ENCODE peak calls at places on chromosomes 6 and 20, in six cellular contexts. D is lower lobe of right lung, Q is fibroblast of the aortic adventitia, J is progenitor cell of endocrine pancreas, L is adrenal gland, X is nephron progenitor cell. U is an unnamed sample.

GRCh38 chr6:26554669-26555504 is 16.7 kb downstream of the HMGN4 start:
- DNase-seq in D (no peak), Q (peak), J (no peak), L (no peak), X (peak), U (no peak)

GRCh38 chr6:35402136-35402855 is 49.8 kb upstream of the FANCE start:
- DNase-seq in D (no peak), Q (no peak), J (no peak), L (no peak), X (no peak), U (no peak)

GRCh38 chr20:59159091-59159821 is 4.4 kb upstream of the ZNF831 start:
- DNase-seq in D (no peak), Q (no peak), J (no peak), L (no peak), X (no peak), U (no peak)

GRCh38 chr6:25166955-25167753 is 112.0 kb upstream of the CARMIL1 start:
- DNase-seq in D (no peak), Q (no peak), J (no peak), L (no peak), X (no peak), U (no peak)

GRCh38 chr6:130683761-130684517 is 143.3 kb upstream of the SMLR1 start:
- DNase-seq in D (no peak), Q (no peak), J (no peak), L (no peak), X (no peak), U (no peak)

GRCh38 chr6:25327372-25327771 is 48.2 kb downstream of the CARMIL1 start:
- DNase-seq in D (no peak), Q (no peak), J (no peak), L (no peak), X (no peak), U (no peak)

GRCh38 chr6:39310542-39310941 is 3.7 kb downstream of the KCNK17 start:
- DNase-seq in D (no peak), Q (no peak), J (no peak), L (no peak), X (no peak), U (no peak)

GRCh38 chr20:25025091-25025861 is 32.7 kb downstream of the ACSS1 start:
- DNase-seq in D (no peak), Q (no peak), J (no peak), L (no peak), X (no peak), U (peak)

GRCh38 chr6:15244605-15245360 is 1.1 kb upstream of the JARID2 start:
- DNase-seq in D (peak), Q (peak), J (peak), L (peak), X (peak), U (no peak)

GRCh38 chr20:53739799-53740785 is 146.5 kb upstream of the ZNF217 start:
- DNase-seq in D (no peak), Q (no peak), J (no peak), L (no peak), X (no peak), U (no peak)

GRCh38 chr6:121573466-121573865 is 138.0 kb downstream of the GJA1 start:
- DNase-seq in D (no peak), Q (peak), J (no peak), L (peak), X (no peak), U (no peak)

GRCh38 chr6:135568366-135568765 is 70.8 kb upstream of the AHI1 start:
- DNase-seq in D (no peak), Q (peak), J (no peak), L (peak), X (no peak), U (no peak)

GRCh38 chr20:47576516-47577033 is 74.9 kb downstream of the NCOA3 start:
- DNase-seq in D (peak), Q (peak), J (peak), L (peak), X (peak), U (peak)

GRCh38 chr6:108309844-108310243 is 15.0 kb downstream of the AFG1L start:
- DNase-seq in D (no peak), Q (no peak), J (no peak), L (no peak), X (no peak), U (no peak)

GRCh38 chr6:14883921-14884320 is 361.9 kb upstream of the JARID2 start:
- DNase-seq in D (no peak), Q (peak), J (no peak), L (no peak), X (peak), U (no peak)

GRCh38 chr6:166008441-166009369 is 158.9 kb downstream of the TBXT start:
- DNase-seq in D (no peak), Q (peak), J (peak), L (peak), X (peak), U (no peak)

GRCh38 chr6:99868074-99868702 is 125.8 kb downstream of the MCHR2 start:
- DNase-seq in D (peak), Q (peak), J (peak), L (peak), X (peak), U (peak)

GRCh38 chr6:33185654-33186187 is 6.5 kb downstream of the COL11A2 start:
- DNase-seq in D (no peak), Q (no peak), J (no peak), L (no peak), X (no peak), U (no peak)

GRCh38 chr6:39446909-39447308 is 124.4 kb upstream of the KCNK16 start:
- DNase-seq in D (no peak), Q (no peak), J (no peak), L (no peak), X (no peak), U (no peak)

DNA sequence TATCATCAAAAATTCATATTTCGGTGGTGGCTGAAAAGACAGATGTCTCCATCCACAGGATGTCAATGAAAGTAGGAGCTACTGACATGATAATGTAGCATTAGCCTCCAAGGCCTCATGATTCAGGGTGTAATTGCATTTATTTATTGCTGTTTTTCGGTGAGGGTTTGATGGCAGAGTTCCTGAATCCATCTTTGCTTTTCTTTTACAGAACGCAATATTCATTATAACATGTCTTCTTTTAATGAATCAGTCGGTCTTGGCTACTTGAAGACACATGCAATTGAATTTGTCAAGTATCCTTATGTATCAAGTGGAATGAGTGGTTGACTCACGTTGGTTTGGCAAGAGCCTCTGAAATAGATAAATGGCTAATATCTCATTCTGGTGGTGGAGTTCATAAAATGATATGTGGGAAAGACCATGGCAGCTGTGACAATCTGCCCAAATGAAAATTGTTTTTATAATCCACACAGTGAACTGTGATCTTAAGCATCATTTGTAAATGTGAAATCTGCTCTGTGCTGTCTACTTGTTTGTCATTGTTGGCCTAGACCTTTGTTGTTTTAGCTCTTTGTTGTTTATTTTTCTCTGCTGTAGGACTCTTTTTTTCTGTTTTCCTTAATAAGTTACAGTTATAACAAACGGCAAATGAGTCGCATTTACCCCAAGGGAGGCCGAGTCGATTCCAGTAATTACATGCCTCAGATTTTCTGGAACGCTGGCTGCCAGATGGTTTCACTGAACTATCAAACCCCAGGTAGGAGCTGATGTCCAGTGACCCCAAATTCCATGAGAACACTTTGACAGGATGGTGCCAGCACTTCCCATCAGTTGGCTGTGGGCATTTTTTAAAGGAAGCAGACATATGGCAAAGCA is 105.7 kb upstream of the LAMP5 start:
- DNase-seq in D (no peak), Q (peak), J (no peak), L (no peak), X (no peak), U (no peak)
- TF ChIP-seq CTCF in D (no peak), Q (no peak), J (no peak), L (no peak), X (no peak), U (peak)

GRCh38 chr6:84284428-84285033 is 57.1 kb upstream of the CEP162 start:
- DNase-seq in D (no peak), Q (peak), J (no peak), L (no peak), X (no peak), U (no peak)
- TF ChIP-seq CTCF in D (no peak), Q (peak), J (peak), L (no peak), X (peak), U (no peak)

GRCh38 chr20:62311150-62311549 is 8.4 kb downstream of the ADRM1 start:
- DNase-seq in D (no peak), Q (no peak), J (no peak), L (no peak), X (no peak), U (no peak)

GRCh38 chr20:62310757-62311121 is 7.9 kb downstream of the ADRM1 start:
- DNase-seq in D (no peak), Q (no peak), J (no peak), L (no peak), X (no peak), U (no peak)

GRCh38 chr20:62308102-62308822 is 5.5 kb downstream of the ADRM1 start:
- DNase-seq in D (no peak), Q (no peak), J (no peak), L (peak), X (no peak), U (no peak)

GRCh38 chr20:62309198-62309944 is 6.6 kb downstream of the ADRM1 start:
- DNase-seq in D (no peak), Q (no peak), J (no peak), L (no peak), X (no peak), U (no peak)

DNA sequence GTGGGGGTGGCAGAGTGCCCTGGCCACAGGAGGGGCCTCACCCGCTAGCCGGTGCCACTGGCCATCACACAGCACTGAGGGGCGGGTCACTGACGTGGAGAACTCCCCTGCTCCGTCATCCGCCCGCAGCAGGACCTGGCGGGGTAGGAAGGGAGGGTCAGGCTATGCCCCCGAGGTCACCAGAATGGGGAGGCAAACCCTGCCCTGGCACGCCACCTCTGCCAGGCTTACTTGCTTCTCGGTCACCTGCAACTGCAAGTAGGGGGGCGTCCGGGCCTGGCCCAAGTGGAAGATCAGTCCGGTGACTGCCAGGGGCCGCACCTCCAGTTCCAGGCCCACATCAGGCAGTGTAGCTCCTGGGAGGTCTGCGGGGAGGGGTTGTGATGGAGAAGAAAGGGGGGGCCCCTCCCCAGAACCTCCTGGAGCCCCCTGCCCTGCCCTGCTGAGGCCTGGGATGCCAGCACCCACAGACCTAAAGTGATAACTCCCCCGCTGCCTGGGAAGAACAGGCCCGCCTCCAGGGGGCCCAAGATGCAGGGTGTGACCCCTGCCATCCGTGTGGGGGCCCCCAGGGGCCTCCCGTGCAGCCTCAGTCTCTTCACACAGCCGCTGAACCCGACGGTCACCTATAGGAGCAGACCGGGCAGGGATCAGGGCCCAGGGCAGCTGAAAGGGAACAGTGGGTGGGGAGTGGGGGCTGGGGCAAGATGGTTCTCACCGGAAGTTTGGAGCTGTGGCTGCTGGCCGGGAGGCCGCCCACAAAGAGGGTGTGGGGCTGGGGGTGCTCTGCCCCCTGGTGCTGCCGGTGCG is 7.4 kb downstream of the ADRM1 start:
- DNase-seq in D (no peak), Q (no peak), J (no peak), L (no peak), X (no peak), U (no peak)
- TF ChIP-seq CTCF in D (no peak), Q (no peak), J (no peak), L (no peak), X (no peak), U (no peak)

GRCh38 chr6:41607736-41608135 is 30.5 kb upstream of the MDFI start:
- DNase-seq in D (no peak), Q (no peak), J (no peak), L (no peak), X (no peak), U (no peak)

GRCh38 chr6:41604006-41604405 is 34.3 kb upstream of the MDFI start:
- DNase-seq in D (no peak), Q (no peak), J (no peak), L (no peak), X (no peak), U (no peak)

GRCh38 chr6:41602864-41603608 is 35.2 kb upstream of the MDFI start:
- DNase-seq in D (peak), Q (peak), J (peak), L (peak), X (peak), U (peak)

GRCh38 chr6:41607036-41607435 is 31.2 kb upstream of the MDFI start:
- DNase-seq in D (no peak), Q (no peak), J (no peak), L (no peak), X (no peak), U (no peak)

GRCh38 chr6:41605649-41606048 is 32.6 kb upstream of the MDFI start:
- DNase-seq in D (no peak), Q (no peak), J (no peak), L (no peak), X (no peak), U (no peak)
- TF ChIP-seq CTCF in D (no peak), Q (no peak), J (no peak), L (no peak), X (no peak), U (no peak)

GRCh38 chr20:1868856-1869255 is 26.4 kb upstream of the SIRPA start:
- DNase-seq in D (no peak), Q (peak), J (no peak), L (peak), X (no peak), U (no peak)
- TF ChIP-seq CTCF in D (no peak), Q (no peak), J (no peak), L (no peak), X (no peak), U (no peak)

DNA sequence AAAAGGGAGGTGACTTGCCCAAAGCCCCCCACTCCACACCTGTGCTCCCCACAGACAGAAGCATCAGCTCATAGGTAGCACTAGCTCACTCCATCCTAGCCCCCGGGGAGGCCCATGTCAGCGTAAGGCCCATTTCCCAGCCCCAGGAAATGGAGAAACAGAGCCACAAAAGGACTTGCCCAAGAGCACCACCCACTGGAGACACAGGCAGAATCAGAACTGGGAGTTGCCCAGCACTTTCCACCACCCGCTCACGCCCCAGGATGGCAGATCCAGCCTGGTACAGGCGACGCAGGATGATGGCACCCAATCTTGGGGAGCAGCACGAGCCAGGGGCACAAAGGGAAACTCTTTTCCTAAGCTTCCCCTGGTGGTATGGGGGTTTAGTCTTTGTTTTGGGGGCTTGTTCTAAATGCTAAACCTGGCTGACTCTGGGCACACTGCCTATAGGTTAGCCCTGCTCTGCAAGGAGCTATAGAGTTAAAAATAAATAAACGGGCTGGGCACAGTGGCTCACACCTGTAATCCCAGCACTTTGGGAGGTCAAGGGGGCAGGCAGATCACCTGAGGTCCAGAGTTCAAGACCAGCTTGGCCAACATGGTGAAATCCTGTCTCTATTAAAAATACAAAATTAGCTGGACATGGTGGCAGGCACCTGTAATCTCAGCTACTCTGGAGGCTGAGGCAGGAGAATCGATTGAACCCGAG is 11.8 kb downstream of the C20orf203 start:
- DNase-seq in D (no peak), Q (no peak), J (no peak), L (no peak), X (no peak), U (no peak)
- TF ChIP-seq CTCF in D (no peak), Q (no peak), J (no peak), L (no peak), X (no peak), U (no peak)

U was measured in CD14-positive monocyte.